ENCODE peak calls at places on chromosomes 4 and X, in four cellular contexts. L is fibroblast of mammary gland; S is H1; J is CD8-positive, alpha-beta T cell. X is an unnamed sample.

GRCh38 chr4:47145630-47146029 is 114.3 kb downstream of the GABRB1 start:
- DNase-seq in L (peak; percentile 35), S (no peak), J (no peak), X (no peak)

GRCh38 chr4:62454535-62454934 is 1254.4 kb downstream of the ADGRL3 start:
- DNase-seq in L (no peak), S (no peak), J (no peak), X (no peak)

GRCh38 chrX:116657071-116657470 is 194.3 kb upstream of the CT83 start:
- DNase-seq in L (no peak), S (no peak), J (no peak), X (no peak)

GRCh38 chr4:4559596-4559995 is 17.7 kb upstream of the STX18 start:
- DNase-seq in L (no peak), S (no peak), J (no peak), X (no peak)

GRCh38 chr4:140743194-140743931 is 12.8 kb downstream of the TBC1D9 start:
- DNase-seq in L (peak; percentile 55), S (no peak), J (no peak), X (peak; percentile 55)

GRCh38 chrX:150841466-150842197 is 56.8 kb downstream of the CD99L2 start:
- DNase-seq in L (peak; percentile 67), S (no peak), J (no peak), X (no peak)

GRCh38 chrX:100994352-100995281 is 25.1 kb downstream of the ARL13A start:
- DNase-seq in L (peak; percentile 59), S (no peak), J (no peak), X (no peak)

GRCh38 chrX:150211988-150212387 is 151.1 kb upstream of the MAMLD1 start:
- DNase-seq in L (peak; percentile 82), S (no peak), J (no peak), X (no peak)

GRCh38 chr4:48653217-48654014 is 126.7 kb downstream of the FRYL start:
- DNase-seq in L (peak; percentile 82), S (no peak), J (no peak), X (no peak)

GRCh38 chr4:185792384-185793146 is 19.4 kb downstream of the SORBS2 start:
- DNase-seq in L (peak; percentile 72), S (no peak), J (no peak), X (no peak)

GRCh38 chrX:39445336-39445735 is 644.1 kb downstream of the MID1IP1 start:
- DNase-seq in L (no peak), S (no peak), J (peak; percentile 57), X (no peak)

GRCh38 chr4:107094332-107094731 is 58.2 kb upstream of the DKK2 start:
- DNase-seq in L (peak; percentile 64), S (no peak), J (no peak), X (no peak)

GRCh38 chr4:124105212-124105611 is 607.3 kb downstream of the ANKRD50 start:
- DNase-seq in L (peak; percentile 64), S (no peak), J (no peak), X (no peak)

GRCh38 chr4:145979160-145979559 is 40.5 kb upstream of the ZNF827 start:
- DNase-seq in L (no peak), S (no peak), J (no peak), X (no peak)

GRCh38 chr4:133869486-133869885 is 332.1 kb downstream of the PABPC4L start:
- DNase-seq in L (no peak), S (no peak), J (no peak), X (no peak)

GRCh38 chr4:89254847-89255246 is 52.8 kb downstream of the GPRIN3 start:
- DNase-seq in L (peak; percentile 24), S (no peak), J (peak; percentile 68), X (peak; percentile 51)

GRCh38 chr4:76539979-76540378 is 105.0 kb downstream of the SHROOM3 start:
- DNase-seq in L (no peak), S (no peak), J (no peak), X (no peak)

GRCh38 chr4:65437102-65437501 is 233.2 kb downstream of the EPHA5 start:
- DNase-seq in L (no peak), S (no peak), J (no peak), X (no peak)

GRCh38 chr4:158209825-158210807 is at the start of gene TMEM144:
- DNase-seq in L (peak; percentile 88), S (peak; percentile 63), J (no peak), X (peak; percentile 87)

GRCh38 chr4:53640576-53641459 is 49.5 kb upstream of the LNX1 start:
- DNase-seq in L (no peak), S (no peak), J (no peak), X (no peak)

GRCh38 chr4:39045791-39046221 is 13.6 kb upstream of the TMEM156 start:
- DNase-seq in L (no peak), S (no peak), J (no peak), X (no peak)
- TF ChIP-seq CTCF in L (no peak), S (no peak), J (no peak), X (peak; percentile 10)

GRCh38 chr4:38319456-38320348 is 344.3 kb upstream of the KLF3 start:
- DNase-seq in L (peak; percentile 93), S (peak; percentile 76), J (peak; percentile 98), X (peak; percentile 83)
- TF ChIP-seq CTCF in L (peak; percentile 99), S (peak; percentile 86), J (peak; percentile 96), X (peak; percentile 99)

DNA sequence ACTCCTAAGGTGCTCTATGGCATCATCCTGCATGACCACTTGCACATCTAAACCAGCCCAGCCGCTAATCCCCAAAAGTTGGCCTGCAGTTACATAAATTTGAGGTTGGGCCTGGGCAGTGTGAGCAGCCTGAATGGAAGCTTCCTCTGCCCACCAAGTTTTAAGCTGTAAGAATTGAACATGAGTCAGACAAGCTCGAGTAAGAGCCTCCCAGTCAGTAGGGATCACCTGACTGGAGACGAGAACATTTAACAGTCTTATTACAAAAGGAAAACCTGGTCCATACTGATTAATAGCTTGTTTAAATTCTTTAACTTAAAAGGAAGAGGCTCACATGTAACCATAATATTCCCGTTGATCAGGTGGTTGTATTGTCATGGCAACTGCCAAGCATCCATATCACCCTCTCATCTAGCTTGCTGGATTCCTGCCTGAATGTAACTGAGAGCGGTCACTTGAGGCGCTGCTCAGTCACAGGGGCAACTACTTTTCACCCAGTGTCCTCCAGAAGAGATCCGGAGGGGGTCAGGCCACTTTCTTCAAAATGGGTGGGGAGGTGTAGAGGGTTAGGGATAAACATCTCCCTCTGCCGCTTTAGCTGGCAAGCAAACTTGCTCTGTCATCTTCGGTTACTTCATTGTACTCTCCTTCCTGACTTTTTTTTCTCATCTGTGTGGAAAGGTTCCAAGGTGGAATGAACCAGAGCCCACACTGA is 56.6 kb upstream of the WDR1 start:
- DNase-seq in L (peak; percentile 54), S (no peak), J (no peak), X (no peak)
- TF ChIP-seq CTCF in L (no peak), S (no peak), J (no peak), X (peak; percentile 14)

DNA sequence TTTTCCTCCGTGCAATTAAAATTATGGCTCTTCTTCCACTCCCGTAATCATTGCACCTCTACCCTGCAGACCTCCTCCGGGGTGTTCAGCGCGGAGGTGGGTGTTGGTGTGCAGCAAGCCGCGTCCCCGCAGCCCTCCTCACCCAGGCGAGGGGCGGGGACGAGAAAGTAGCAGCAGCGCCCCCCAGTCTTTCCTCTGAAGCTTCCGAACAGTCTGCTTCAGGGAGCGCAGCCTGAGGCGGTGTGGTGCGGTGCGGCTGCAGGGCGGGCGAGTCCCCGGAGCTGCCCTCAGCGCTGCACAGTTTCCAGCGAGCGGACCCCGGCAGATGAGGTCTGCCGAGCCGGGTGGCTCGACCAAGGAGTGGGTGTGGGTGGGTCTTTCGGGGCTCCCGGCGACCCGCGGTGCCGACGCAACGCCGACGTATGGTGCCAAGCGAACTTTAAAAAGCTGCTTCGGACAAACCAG is at the start of gene FRAS1:
- DNase-seq in L (peak; percentile 27), S (no peak), J (no peak), X (no peak)
- TF ChIP-seq CTCF in L (no peak), S (no peak), J (no peak), X (no peak)

GRCh38 chr4:86221076-86221475 is 138.8 kb downstream of the MAPK10 start:
- DNase-seq in L (no peak), S (no peak), J (no peak), X (no peak)

GRCh38 chr4:86220137-86220536 is 139.7 kb downstream of the MAPK10 start:
- DNase-seq in L (peak; percentile 90), S (no peak), J (no peak), X (no peak)

GRCh38 chr4:86218721-86219481 is 141.0 kb downstream of the MAPK10 start:
- DNase-seq in L (peak; percentile 77), S (no peak), J (no peak), X (no peak)

GRCh38 chr4:86223472-86223871 is 136.4 kb downstream of the MAPK10 start:
- DNase-seq in L (peak; percentile 63), S (peak; percentile 66), J (no peak), X (no peak)
- TF ChIP-seq CTCF in L (peak; percentile 70), S (peak; percentile 99), J (no peak), X (peak; percentile 22)

X was measured in CD14-positive monocyte.